ENCODE peak calls at places on chromosomes 1 and 21, in five cellular contexts. One of them, this sample, is unnamed.

GRCh38 chr1:181255270-181255929 is 166.9 kb downstream of the IER5 start:
- DNase-seq in stimulated activated CD4-positive, alpha-beta T cell treated with anti-CD3 and anti-CD28 coated beads, Interleukin-15, amount 100 ng/mL, for 24 hours: no peak
- DNase-seq in hippocampal formation: no peak
- DNase-seq in activated T-helper 1 cell treated with anti-CD3 and anti-CD28 coated beads, Interleukin-2, amount 50 U/mL, for 16 hours: no peak
- DNase-seq in NCI-H748 treated with DMSO at 0.1 percent for 48 hours: no peak
- DNase-seq in this sample: peak

GRCh38 chr1:6350416-6351088 is 43.0 kb downstream of the ACOT7 start:
- DNase-seq in stimulated activated CD4-positive, alpha-beta T cell treated with anti-CD3 and anti-CD28 coated beads, Interleukin-15, amount 100 ng/mL, for 24 hours: no peak
- DNase-seq in hippocampal formation: peak
- DNase-seq in activated T-helper 1 cell treated with anti-CD3 and anti-CD28 coated beads, Interleukin-2, amount 50 U/mL, for 16 hours: no peak
- DNase-seq in NCI-H748 treated with DMSO at 0.1 percent for 48 hours: no peak
- DNase-seq in this sample: peak

GRCh38 chr1:40532844-40533424 is 1.5 kb downstream of the ZNF684 start:
- DNase-seq in stimulated activated CD4-positive, alpha-beta T cell treated with anti-CD3 and anti-CD28 coated beads, Interleukin-15, amount 100 ng/mL, for 24 hours: peak
- DNase-seq in hippocampal formation: peak
- DNase-seq in activated T-helper 1 cell treated with anti-CD3 and anti-CD28 coated beads, Interleukin-2, amount 50 U/mL, for 16 hours: no peak
- DNase-seq in NCI-H748 treated with DMSO at 0.1 percent for 48 hours: peak
- DNase-seq in this sample: peak

GRCh38 chr21:41957991-41958766 is 4.4 kb upstream of the C2CD2 start:
- DNase-seq in stimulated activated CD4-positive, alpha-beta T cell treated with anti-CD3 and anti-CD28 coated beads, Interleukin-15, amount 100 ng/mL, for 24 hours: no peak
- DNase-seq in hippocampal formation: no peak
- DNase-seq in activated T-helper 1 cell treated with anti-CD3 and anti-CD28 coated beads, Interleukin-2, amount 50 U/mL, for 16 hours: no peak
- DNase-seq in NCI-H748 treated with DMSO at 0.1 percent for 48 hours: no peak
- DNase-seq in this sample: peak

GRCh38 chr1:40780678-40781613 is 2.6 kb upstream of the KCNQ4 start:
- DNase-seq in stimulated activated CD4-positive, alpha-beta T cell treated with anti-CD3 and anti-CD28 coated beads, Interleukin-15, amount 100 ng/mL, for 24 hours: no peak
- DNase-seq in hippocampal formation: no peak
- DNase-seq in activated T-helper 1 cell treated with anti-CD3 and anti-CD28 coated beads, Interleukin-2, amount 50 U/mL, for 16 hours: no peak
- DNase-seq in NCI-H748 treated with DMSO at 0.1 percent for 48 hours: no peak
- DNase-seq in this sample: peak

GRCh38 chr1:203126151-203126865 is 1.2 kb upstream of the ADORA1 start:
- DNase-seq in stimulated activated CD4-positive, alpha-beta T cell treated with anti-CD3 and anti-CD28 coated beads, Interleukin-15, amount 100 ng/mL, for 24 hours: no peak
- DNase-seq in hippocampal formation: peak
- DNase-seq in activated T-helper 1 cell treated with anti-CD3 and anti-CD28 coated beads, Interleukin-2, amount 50 U/mL, for 16 hours: no peak
- DNase-seq in NCI-H748 treated with DMSO at 0.1 percent for 48 hours: no peak
- DNase-seq in this sample: peak

GRCh38 chr1:158362501-158362900 is 8.8 kb downstream of the CD1E start:
- DNase-seq in stimulated activated CD4-positive, alpha-beta T cell treated with anti-CD3 and anti-CD28 coated beads, Interleukin-15, amount 100 ng/mL, for 24 hours: no peak
- DNase-seq in hippocampal formation: no peak
- DNase-seq in activated T-helper 1 cell treated with anti-CD3 and anti-CD28 coated beads, Interleukin-2, amount 50 U/mL, for 16 hours: no peak
- DNase-seq in NCI-H748 treated with DMSO at 0.1 percent for 48 hours: no peak
- DNase-seq in this sample: no peak

GRCh38 chr1:57599233-57599994 is 175.6 kb upstream of the DAB1 start:
- DNase-seq in stimulated activated CD4-positive, alpha-beta T cell treated with anti-CD3 and anti-CD28 coated beads, Interleukin-15, amount 100 ng/mL, for 24 hours: no peak
- DNase-seq in hippocampal formation: no peak
- DNase-seq in activated T-helper 1 cell treated with anti-CD3 and anti-CD28 coated beads, Interleukin-2, amount 50 U/mL, for 16 hours: no peak
- DNase-seq in NCI-H748 treated with DMSO at 0.1 percent for 48 hours: no peak
- DNase-seq in this sample: no peak

GRCh38 chr1:246280551-246280950 is 226.5 kb downstream of the SMYD3 start:
- DNase-seq in stimulated activated CD4-positive, alpha-beta T cell treated with anti-CD3 and anti-CD28 coated beads, Interleukin-15, amount 100 ng/mL, for 24 hours: no peak
- DNase-seq in hippocampal formation: no peak
- DNase-seq in activated T-helper 1 cell treated with anti-CD3 and anti-CD28 coated beads, Interleukin-2, amount 50 U/mL, for 16 hours: no peak
- DNase-seq in NCI-H748 treated with DMSO at 0.1 percent for 48 hours: peak
- DNase-seq in this sample: peak

GRCh38 chr1:7388488-7389185 is 382.5 kb upstream of the VAMP3 start:
- DNase-seq in stimulated activated CD4-positive, alpha-beta T cell treated with anti-CD3 and anti-CD28 coated beads, Interleukin-15, amount 100 ng/mL, for 24 hours: no peak
- DNase-seq in hippocampal formation: peak
- DNase-seq in activated T-helper 1 cell treated with anti-CD3 and anti-CD28 coated beads, Interleukin-2, amount 50 U/mL, for 16 hours: no peak
- DNase-seq in NCI-H748 treated with DMSO at 0.1 percent for 48 hours: no peak
- DNase-seq in this sample: peak

GRCh38 chr1:169745015-169745861 is 11.4 kb upstream of the SELE start:
- DNase-seq in stimulated activated CD4-positive, alpha-beta T cell treated with anti-CD3 and anti-CD28 coated beads, Interleukin-15, amount 100 ng/mL, for 24 hours: no peak
- DNase-seq in hippocampal formation: no peak
- DNase-seq in activated T-helper 1 cell treated with anti-CD3 and anti-CD28 coated beads, Interleukin-2, amount 50 U/mL, for 16 hours: no peak
- DNase-seq in NCI-H748 treated with DMSO at 0.1 percent for 48 hours: no peak
- DNase-seq in this sample: no peak

GRCh38 chr1:70467531-70467930 is 56.5 kb downstream of the CTH start:
- DNase-seq in stimulated activated CD4-positive, alpha-beta T cell treated with anti-CD3 and anti-CD28 coated beads, Interleukin-15, amount 100 ng/mL, for 24 hours: no peak
- DNase-seq in hippocampal formation: no peak
- DNase-seq in activated T-helper 1 cell treated with anti-CD3 and anti-CD28 coated beads, Interleukin-2, amount 50 U/mL, for 16 hours: no peak
- DNase-seq in NCI-H748 treated with DMSO at 0.1 percent for 48 hours: no peak
- DNase-seq in this sample: no peak

GRCh38 chr1:89142160-89142559 is 16.2 kb upstream of the GBP2 start:
- DNase-seq in stimulated activated CD4-positive, alpha-beta T cell treated with anti-CD3 and anti-CD28 coated beads, Interleukin-15, amount 100 ng/mL, for 24 hours: no peak
- DNase-seq in hippocampal formation: no peak
- DNase-seq in activated T-helper 1 cell treated with anti-CD3 and anti-CD28 coated beads, Interleukin-2, amount 50 U/mL, for 16 hours: no peak
- DNase-seq in NCI-H748 treated with DMSO at 0.1 percent for 48 hours: no peak
- DNase-seq in this sample: no peak

GRCh38 chr1:166353162-166353561 is 186.4 kb upstream of the FAM78B start:
- DNase-seq in stimulated activated CD4-positive, alpha-beta T cell treated with anti-CD3 and anti-CD28 coated beads, Interleukin-15, amount 100 ng/mL, for 24 hours: no peak
- DNase-seq in hippocampal formation: no peak
- DNase-seq in activated T-helper 1 cell treated with anti-CD3 and anti-CD28 coated beads, Interleukin-2, amount 50 U/mL, for 16 hours: no peak
- DNase-seq in NCI-H748 treated with DMSO at 0.1 percent for 48 hours: no peak
- DNase-seq in this sample: no peak

GRCh38 chr1:108817016-108817415 is 39.9 kb downstream of the AKNAD1 start:
- DNase-seq in stimulated activated CD4-positive, alpha-beta T cell treated with anti-CD3 and anti-CD28 coated beads, Interleukin-15, amount 100 ng/mL, for 24 hours: no peak
- DNase-seq in hippocampal formation: peak
- DNase-seq in activated T-helper 1 cell treated with anti-CD3 and anti-CD28 coated beads, Interleukin-2, amount 50 U/mL, for 16 hours: no peak
- DNase-seq in NCI-H748 treated with DMSO at 0.1 percent for 48 hours: no peak
- DNase-seq in this sample: peak

GRCh38 chr1:219941179-219942118 is 13.1 kb upstream of the SLC30A10 start:
- DNase-seq in stimulated activated CD4-positive, alpha-beta T cell treated with anti-CD3 and anti-CD28 coated beads, Interleukin-15, amount 100 ng/mL, for 24 hours: no peak
- DNase-seq in hippocampal formation: no peak
- DNase-seq in activated T-helper 1 cell treated with anti-CD3 and anti-CD28 coated beads, Interleukin-2, amount 50 U/mL, for 16 hours: no peak
- DNase-seq in NCI-H748 treated with DMSO at 0.1 percent for 48 hours: no peak
- DNase-seq in this sample: no peak

GRCh38 chr21:39972471-39972870 is 105.2 kb downstream of the PCP4 start:
- DNase-seq in stimulated activated CD4-positive, alpha-beta T cell treated with anti-CD3 and anti-CD28 coated beads, Interleukin-15, amount 100 ng/mL, for 24 hours: no peak
- DNase-seq in hippocampal formation: no peak
- DNase-seq in activated T-helper 1 cell treated with anti-CD3 and anti-CD28 coated beads, Interleukin-2, amount 50 U/mL, for 16 hours: no peak
- DNase-seq in NCI-H748 treated with DMSO at 0.1 percent for 48 hours: no peak
- DNase-seq in this sample: no peak

GRCh38 chr1:101506541-101507164 is 269.8 kb downstream of the S1PR1 start:
- DNase-seq in stimulated activated CD4-positive, alpha-beta T cell treated with anti-CD3 and anti-CD28 coated beads, Interleukin-15, amount 100 ng/mL, for 24 hours: peak
- DNase-seq in hippocampal formation: peak
- DNase-seq in activated T-helper 1 cell treated with anti-CD3 and anti-CD28 coated beads, Interleukin-2, amount 50 U/mL, for 16 hours: no peak
- DNase-seq in NCI-H748 treated with DMSO at 0.1 percent for 48 hours: peak
- DNase-seq in this sample: peak

GRCh38 chr21:41112740-41113692 is 54.9 kb upstream of the BACE2 start:
- DNase-seq in stimulated activated CD4-positive, alpha-beta T cell treated with anti-CD3 and anti-CD28 coated beads, Interleukin-15, amount 100 ng/mL, for 24 hours: peak
- DNase-seq in hippocampal formation: no peak
- DNase-seq in activated T-helper 1 cell treated with anti-CD3 and anti-CD28 coated beads, Interleukin-2, amount 50 U/mL, for 16 hours: no peak
- DNase-seq in NCI-H748 treated with DMSO at 0.1 percent for 48 hours: no peak
- DNase-seq in this sample: peak

GRCh38 chr1:27071049-27071416 is 58.4 kb upstream of the TENT5B start:
- DNase-seq in stimulated activated CD4-positive, alpha-beta T cell treated with anti-CD3 and anti-CD28 coated beads, Interleukin-15, amount 100 ng/mL, for 24 hours: no peak
- DNase-seq in hippocampal formation: peak
- DNase-seq in activated T-helper 1 cell treated with anti-CD3 and anti-CD28 coated beads, Interleukin-2, amount 50 U/mL, for 16 hours: no peak
- DNase-seq in NCI-H748 treated with DMSO at 0.1 percent for 48 hours: no peak
- DNase-seq in this sample: no peak

GRCh38 chr1:35637401-35637809 is 3.9 kb downstream of the PSMB2 start:
- DNase-seq in stimulated activated CD4-positive, alpha-beta T cell treated with anti-CD3 and anti-CD28 coated beads, Interleukin-15, amount 100 ng/mL, for 24 hours: no peak
- DNase-seq in hippocampal formation: no peak
- DNase-seq in activated T-helper 1 cell treated with anti-CD3 and anti-CD28 coated beads, Interleukin-2, amount 50 U/mL, for 16 hours: no peak
- DNase-seq in NCI-H748 treated with DMSO at 0.1 percent for 48 hours: no peak
- DNase-seq in this sample: peak

GRCh38 chr1:209611771-209612570 is 28.5 kb downstream of the CAMK1G start:
- DNase-seq in stimulated activated CD4-positive, alpha-beta T cell treated with anti-CD3 and anti-CD28 coated beads, Interleukin-15, amount 100 ng/mL, for 24 hours: no peak
- DNase-seq in hippocampal formation: no peak
- DNase-seq in activated T-helper 1 cell treated with anti-CD3 and anti-CD28 coated beads, Interleukin-2, amount 50 U/mL, for 16 hours: no peak
- DNase-seq in NCI-H748 treated with DMSO at 0.1 percent for 48 hours: no peak
- DNase-seq in this sample: no peak

GRCh38 chr1:226984521-226985238 is 44.6 kb downstream of the COQ8A start:
- DNase-seq in stimulated activated CD4-positive, alpha-beta T cell treated with anti-CD3 and anti-CD28 coated beads, Interleukin-15, amount 100 ng/mL, for 24 hours: no peak
- DNase-seq in hippocampal formation: no peak
- DNase-seq in activated T-helper 1 cell treated with anti-CD3 and anti-CD28 coated beads, Interleukin-2, amount 50 U/mL, for 16 hours: no peak
- DNase-seq in NCI-H748 treated with DMSO at 0.1 percent for 48 hours: no peak
- DNase-seq in this sample: no peak

GRCh38 chr1:40958210-40958609 is 21.3 kb upstream of the CTPS1 start:
- DNase-seq in stimulated activated CD4-positive, alpha-beta T cell treated with anti-CD3 and anti-CD28 coated beads, Interleukin-15, amount 100 ng/mL, for 24 hours: no peak
- DNase-seq in hippocampal formation: no peak
- DNase-seq in activated T-helper 1 cell treated with anti-CD3 and anti-CD28 coated beads, Interleukin-2, amount 50 U/mL, for 16 hours: no peak
- DNase-seq in NCI-H748 treated with DMSO at 0.1 percent for 48 hours: no peak
- DNase-seq in this sample: no peak

GRCh38 chr1:235552146-235552716 is 48.0 kb upstream of the B3GALNT2 start:
- DNase-seq in stimulated activated CD4-positive, alpha-beta T cell treated with anti-CD3 and anti-CD28 coated beads, Interleukin-15, amount 100 ng/mL, for 24 hours: no peak
- DNase-seq in hippocampal formation: no peak
- DNase-seq in activated T-helper 1 cell treated with anti-CD3 and anti-CD28 coated beads, Interleukin-2, amount 50 U/mL, for 16 hours: no peak
- DNase-seq in NCI-H748 treated with DMSO at 0.1 percent for 48 hours: no peak
- DNase-seq in this sample: peak

GRCh38 chr1:182826892-182827291 is 12.3 kb upstream of the DHX9 start:
- DNase-seq in stimulated activated CD4-positive, alpha-beta T cell treated with anti-CD3 and anti-CD28 coated beads, Interleukin-15, amount 100 ng/mL, for 24 hours: no peak
- DNase-seq in hippocampal formation: no peak
- DNase-seq in activated T-helper 1 cell treated with anti-CD3 and anti-CD28 coated beads, Interleukin-2, amount 50 U/mL, for 16 hours: no peak
- DNase-seq in NCI-H748 treated with DMSO at 0.1 percent for 48 hours: no peak
- DNase-seq in this sample: no peak

GRCh38 chr1:201678264-201679101 is 139.6 kb downstream of the NAV1 start:
- DNase-seq in stimulated activated CD4-positive, alpha-beta T cell treated with anti-CD3 and anti-CD28 coated beads, Interleukin-15, amount 100 ng/mL, for 24 hours: no peak
- DNase-seq in hippocampal formation: no peak
- DNase-seq in activated T-helper 1 cell treated with anti-CD3 and anti-CD28 coated beads, Interleukin-2, amount 50 U/mL, for 16 hours: no peak
- DNase-seq in NCI-H748 treated with DMSO at 0.1 percent for 48 hours: no peak
- DNase-seq in this sample: no peak